ENCODE peak calls at places on chromosomes 12 and 14, in four cellular contexts. D, P, L and M are unnamed samples.

GRCh38 chr12:25935355-25936144 is 22.9 kb upstream of the RASSF8 start:
- DNase-seq in D (no peak), P (no peak), L (no peak), M (no peak)

GRCh38 chr12:73421832-73422231 is 1115.8 kb upstream of the ATXN7L3B start:
- DNase-seq in D (no peak), P (no peak), L (no peak), M (no peak)

GRCh38 chr14:102028733-102029132 is 58.1 kb downstream of the HSP90AA1 start:
- DNase-seq in D (no peak), P (no peak), L (no peak), M (no peak)

GRCh38 chr12:76025601-76026575 is 5.7 kb downstream of the PHLDA1 start:
- DNase-seq in D (no peak), P (no peak), L (no peak), M (no peak)

GRCh38 chr12:56995201-56995929 is 11.0 kb downstream of the ZBTB39 start:
- DNase-seq in D (no peak), P (no peak), L (no peak), M (no peak)

GRCh38 chr12:19437996-19438395 is 1.3 kb upstream of the AEBP2 start:
- DNase-seq in D (no peak), P (no peak), L (no peak), M (no peak)

GRCh38 chr12:23954332-23954731 is 4.9 kb upstream of the SOX5 start:
- DNase-seq in D (no peak), P (no peak), L (no peak), M (no peak)

GRCh38 chr14:74882103-74882920 is 596 bp downstream of the DLST start:
- DNase-seq in D (no peak), P (no peak), L (peak; percentile 53), M (peak; percentile 29)

GRCh38 chr14:100504372-100505078 is 82.7 kb downstream of the BEGAIN start:
- DNase-seq in D (peak; percentile 12), P (no peak), L (no peak), M (no peak)

GRCh38 chr12:125406131-125406530 is 340.9 kb downstream of the AACS start:
- DNase-seq in D (no peak), P (peak; percentile 33), L (no peak), M (no peak)

GRCh38 chr12:23536293-23536692 is 413.2 kb downstream of the SOX5 start:
- DNase-seq in D (no peak), P (peak; percentile 66), L (no peak), M (no peak)

GRCh38 chr14:68628605-68629310 is 164.1 kb downstream of the ZFP36L1 start:
- DNase-seq in D (no peak), P (no peak), L (no peak), M (no peak)

GRCh38 chr12:46187023-46187422 is 81.8 kb downstream of the SLC38A1 start:
- DNase-seq in D (no peak), P (no peak), L (no peak), M (no peak)

GRCh38 chr12:80681287-80681686 is 26.1 kb upstream of the MYF6 start:
- DNase-seq in D (no peak), P (no peak), L (no peak), M (no peak)

GRCh38 chr12:93442411-93443340 is 929 bp upstream of the UBE2N start:
- DNase-seq in D (no peak), P (no peak), L (no peak), M (no peak)

GRCh38 chr14:94562019-94562418 is 777 bp downstream of the SERPINA4 start:
- DNase-seq in D (no peak), P (no peak), L (no peak), M (no peak)

GRCh38 chr12:122366685-122367475 is 55.6 kb downstream of the CLIP1 start:
- DNase-seq in D (peak; percentile 78), P (no peak), L (peak; percentile 46), M (no peak)

GRCh38 chr12:31210104-31210503 is 115.8 kb downstream of the SINHCAF start:
- DNase-seq in D (no peak), P (no peak), L (no peak), M (no peak)

GRCh38 chr14:53306926-53307325 is 153.8 kb upstream of the DDHD1 start:
- DNase-seq in D (no peak), P (no peak), L (peak; percentile 2), M (no peak)

GRCh38 chr12:123441523-123442164 is 5.2 kb upstream of the RILPL2 start:
- DNase-seq in D (no peak), P (peak; percentile 73), L (no peak), M (no peak)
- TF ChIP-seq YY1 in D (no peak), P (no peak), L (no peak), M (no peak)

GRCh38 chr14:76539130-76539529 is 163.2 kb downstream of the ESRRB start:
- DNase-seq in D (no peak), P (no peak), L (no peak), M (no peak)

GRCh38 chr14:76537912-76538647 is 162.1 kb downstream of the ESRRB start:
- DNase-seq in D (no peak), P (no peak), L (no peak), M (peak; percentile 76)

GRCh38 chr14:76541594-76542219 is 165.8 kb downstream of the ESRRB start:
- DNase-seq in D (no peak), P (no peak), L (no peak), M (no peak)

DNA sequence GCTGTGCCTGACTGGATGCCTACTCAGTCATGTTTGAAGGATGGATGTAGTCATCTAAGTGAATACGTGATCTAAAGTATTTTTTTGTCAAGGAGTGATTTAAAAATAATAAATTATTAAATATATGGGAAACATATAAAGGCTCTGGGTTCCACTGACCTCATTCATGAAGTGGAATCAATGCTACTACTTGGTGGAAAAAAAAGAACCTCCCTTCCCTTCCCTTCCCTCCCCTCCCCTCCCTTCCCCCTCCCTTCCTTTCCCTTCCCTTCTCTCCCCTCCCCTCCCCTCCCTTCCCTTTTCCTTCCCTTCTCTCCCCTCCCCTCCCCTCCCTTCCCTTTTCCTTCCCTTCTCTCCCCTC is 162.7 kb downstream of the ESRRB start:
- DNase-seq in D (no peak), P (no peak), L (no peak), M (no peak)
- H3K27ac ChIP-seq in D (no peak overlapping the region), P (no peak overlapping the region), L (no peak overlapping the region), M (no peak overlapping the region)

DNA sequence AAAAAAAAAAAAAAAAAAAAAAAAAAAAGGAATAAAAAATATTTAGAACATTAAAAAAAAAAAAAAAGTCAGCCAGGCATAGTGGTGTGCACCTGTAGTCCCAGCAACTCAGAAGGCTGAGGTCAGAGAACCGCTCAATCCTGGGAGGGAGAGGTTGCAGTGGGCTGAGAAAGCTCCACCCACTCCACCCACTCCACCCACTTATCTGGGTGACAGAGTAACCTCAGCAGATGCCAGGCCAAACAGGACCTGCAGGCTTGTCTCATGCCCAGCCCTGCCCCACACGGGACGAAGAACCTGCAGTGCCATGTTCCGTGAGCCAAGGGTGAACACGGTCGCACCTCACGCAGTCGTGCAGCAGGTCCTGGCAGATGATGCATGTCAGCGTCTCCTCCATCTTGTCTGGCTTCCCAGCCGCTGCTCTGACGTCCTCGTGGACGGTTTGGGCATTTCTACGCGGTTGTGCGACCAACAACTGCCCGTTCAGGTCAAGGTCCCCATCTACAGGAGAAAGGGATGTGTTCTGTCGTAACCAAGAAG is 28.6 kb downstream of the CHFR start:
- DNase-seq in D (no peak), P (no peak), L (no peak), M (no peak)
- H3K36me3 ChIP-seq in D (no peaks in the 10 kb centered on the region), P (peaks cover 13% of the 10 kb centered on the region), L (peaks cover 60% of the 10 kb centered on the region), M (peaks cover 53% of the 10 kb centered on the region)

DNA sequence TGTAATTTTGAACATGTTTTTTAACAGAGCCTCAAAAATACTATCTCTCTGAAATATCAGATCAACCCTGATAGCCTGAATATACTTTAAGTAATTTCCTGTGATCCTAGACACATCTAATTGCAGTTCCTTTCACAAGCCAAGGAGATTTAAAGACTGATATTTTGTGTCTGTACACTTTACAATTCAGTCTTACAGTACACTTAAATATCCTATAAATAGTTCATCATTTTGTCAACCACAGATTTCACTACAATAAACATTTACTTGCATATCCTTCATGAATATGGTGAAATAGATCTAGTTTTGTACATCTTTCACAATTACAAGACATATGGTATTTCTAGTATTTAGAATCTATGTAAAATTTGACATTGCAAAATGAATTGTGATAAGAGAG is 161.0 kb downstream of the PAX9 start:
- DNase-seq in D (no peak), P (no peak), L (no peak), M (no peak)
- TF ChIP-seq YY1 in D (no peak), P (no peak), L (no peak), M (no peak)

DNA sequence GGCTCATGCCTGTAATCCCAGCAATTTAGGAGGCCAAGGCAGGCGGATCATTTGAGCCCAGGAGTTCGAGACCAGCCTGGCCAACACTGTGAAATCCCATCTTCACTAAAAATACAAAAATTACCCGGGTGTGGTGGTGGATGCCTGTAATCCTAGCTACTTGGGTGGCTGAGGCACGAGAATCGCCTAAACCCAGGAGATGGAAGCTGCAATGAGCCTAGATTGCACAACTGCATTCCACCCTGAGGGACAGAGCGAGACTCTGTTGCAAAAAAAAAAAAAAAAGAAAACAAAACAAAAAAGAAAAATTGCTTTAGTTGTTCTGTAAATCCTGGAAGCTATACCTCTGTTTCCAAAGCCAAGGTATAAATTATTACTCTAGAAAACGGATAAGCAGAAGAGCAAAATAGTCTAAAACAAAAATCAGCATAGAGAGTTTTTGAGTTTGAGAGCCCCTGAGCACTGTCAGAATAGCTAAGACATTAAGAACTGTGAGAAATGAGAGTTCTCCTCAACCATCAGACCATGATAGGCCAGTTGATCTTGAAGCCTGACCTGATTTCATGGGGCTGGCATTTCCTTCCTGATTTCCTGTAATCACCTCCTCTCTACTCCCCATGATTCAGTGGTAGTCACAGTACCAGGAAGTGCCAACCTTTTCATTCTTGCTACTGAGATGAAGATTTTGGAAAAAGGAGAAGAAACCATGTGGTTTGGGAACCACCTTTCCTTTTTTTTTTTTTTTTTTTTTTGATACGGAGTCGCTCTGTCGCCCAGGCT is 31.7 kb downstream of the ATP2A2 start:
- DNase-seq in D (no peak), P (no peak), L (no peak), M (no peak)
- H3K27ac ChIP-seq in D (no peak overlapping the region), P (no peak overlapping the region), L (no peak overlapping the region), M (no peak overlapping the region)

DNA sequence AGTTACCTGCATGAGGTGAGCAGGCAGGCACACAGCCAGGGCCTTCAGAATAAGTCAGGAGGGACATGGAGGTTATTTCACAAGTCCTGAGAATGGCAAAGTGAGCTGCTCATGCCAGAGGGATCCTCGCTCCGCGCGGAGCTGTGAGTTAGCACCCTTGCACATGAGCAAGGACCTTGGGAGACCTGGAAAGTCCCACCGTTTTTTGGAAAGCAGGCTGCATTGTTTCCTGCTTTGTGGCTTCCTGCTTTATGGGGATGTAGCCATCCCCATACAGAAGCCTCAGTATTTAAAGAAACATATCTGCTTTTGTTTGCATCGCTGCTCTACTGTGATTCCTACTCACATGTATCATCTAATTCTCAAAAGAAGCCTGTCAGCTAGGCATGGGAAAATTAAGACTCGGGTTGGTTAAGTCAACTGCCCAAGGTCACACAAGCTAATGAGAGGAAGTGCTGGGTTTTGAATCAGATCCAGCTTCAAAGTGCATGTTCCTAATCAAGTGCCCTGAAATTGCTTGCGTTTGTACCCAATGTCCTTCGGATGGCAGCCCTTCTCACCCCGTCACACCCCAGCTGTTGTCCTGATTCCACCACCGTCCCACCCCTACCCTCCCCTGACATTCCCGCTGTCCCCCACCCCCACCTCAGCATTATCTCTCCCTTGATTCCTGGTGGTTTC is 106.2 kb downstream of the CRACR2A start:
- DNase-seq in D (no peak), P (no peak), L (no peak), M (no peak)
- H3K36me3 ChIP-seq in D (no peaks in the 10 kb centered on the region), P (peaks cover 5% of the 10 kb centered on the region), L (no peaks in the 10 kb centered on the region), M (no peaks in the 10 kb centered on the region)